ENCODE peak calls at places on chromosomes 11 and 22, in eight cellular contexts. D is PC-9, E is heart left ventricle, Q is colonic mucosa, B is heart right ventricle, L is A549, S is PC-3, M is IMR-90. K is an unnamed sample.

GRCh38 chr22:27996529-27996925 is 77.5 kb upstream of the PITPNB start:
- DNase-seq in D (no peak), E (no peak), Q (no peak), B (no peak), L (no peak), S (no peak), M (no peak), K (no peak)

GRCh38 chr22:17767236-17768065 is 6.8 kb downstream of the BID start:
- DNase-seq in D (no peak), E (no peak), Q (no peak), B (no peak), L (no peak), S (no peak), M (no peak), K (no peak)

GRCh38 chr11:57191308-57191707 is 9.6 kb downstream of the LRRC55 start:
- DNase-seq in D (no peak), E (no peak), Q (no peak), B (no peak), L (no peak), S (no peak), M (no peak), K (no peak)

GRCh38 chr22:38201718-38202436 is at the start of gene MAFF:
- DNase-seq in D (peak), E (peak), Q (peak), B (peak), L (peak), S (peak), M (peak), K (peak)

GRCh38 chr11:1262172-1263006 is 39.5 kb downstream of the MUC5B start:
- DNase-seq in D (peak), E (peak), Q (peak), B (peak), L (peak), S (peak), M (peak), K (peak)

GRCh38 chr22:43957871-43958270 is 2.6 kb downstream of the SAMM50 start:
- DNase-seq in D (no peak), E (no peak), Q (no peak), B (peak), L (no peak), S (peak), M (peak), K (no peak)

GRCh38 chr22:41407433-41407832 is 25.7 kb downstream of the TEF start:
- DNase-seq in D (no peak), E (no peak), Q (no peak), B (no peak), L (no peak), S (no peak), M (no peak), K (no peak)

GRCh38 chr11:34525887-34526657 is 12.5 kb upstream of the ELF5 start:
- DNase-seq in D (no peak), E (no peak), Q (no peak), B (no peak), L (no peak), S (no peak), M (no peak), K (no peak)

GRCh38 chr11:9629064-9629463 is 34.8 kb upstream of the SWAP70 start:
- DNase-seq in D (no peak), E (no peak), Q (no peak), B (no peak), L (no peak), S (no peak), M (no peak), K (no peak)

GRCh38 chr11:128422576-128423370 is 164.6 kb downstream of the ETS1 start:
- DNase-seq in D (no peak), E (peak), Q (no peak), B (peak), L (no peak), S (no peak), M (no peak), K (no peak)

GRCh38 chr11:113446112-113446511 is 29.1 kb downstream of the DRD2 start:
- DNase-seq in D (no peak), E (no peak), Q (no peak), B (no peak), L (no peak), S (peak), M (no peak), K (no peak)

GRCh38 chr22:39384750-39385480 is 14.7 kb upstream of the TAB1 start:
- DNase-seq in D (peak), E (no peak), Q (no peak), B (no peak), L (peak), S (peak), M (peak), K (no peak)

GRCh38 chr22:39534591-39535301 is 2.2 kb upstream of the RPS19BP1 start:
- DNase-seq in D (peak), E (peak), Q (peak), B (peak), L (peak), S (peak), M (peak), K (peak)

GRCh38 chr11:125062931-125063428 is at the start of gene SLC37A2:
- DNase-seq in D (peak), E (peak), Q (peak), B (peak), L (peak), S (peak), M (peak), K (peak)

GRCh38 chr11:84372366-84372765 is 1086.2 kb upstream of the CCDC90B start:
- DNase-seq in D (no peak), E (no peak), Q (no peak), B (no peak), L (no peak), S (no peak), M (no peak), K (no peak)

GRCh38 chr11:102470257-102470656 is 17.7 kb upstream of the TMEM123 start:
- DNase-seq in D (no peak), E (no peak), Q (no peak), B (no peak), L (no peak), S (no peak), M (no peak), K (no peak)

GRCh38 chr11:112977620-112978212 is 16.5 kb downstream of the NCAM1 start:
- DNase-seq in D (no peak), E (no peak), Q (no peak), B (no peak), L (no peak), S (no peak), M (peak), K (peak)

GRCh38 chr22:43151251-43152000 is at the start of gene TSPO:
- DNase-seq in D (peak), E (peak), Q (peak), B (peak), L (peak), S (peak), M (peak), K (peak)

GRCh38 chr11:108193725-108194124 is 28.7 kb downstream of the NPAT start:
- DNase-seq in D (no peak), E (no peak), Q (no peak), B (no peak), L (no peak), S (no peak), M (no peak), K (no peak)

GRCh38 chr11:27216268-27217149 is 146.5 kb downstream of the CCDC34 start:
- DNase-seq in D (no peak), E (peak), Q (peak), B (peak), L (no peak), S (no peak), M (peak), K (no peak)

GRCh38 chr11:34105079-34105956 is at the start of gene NAT10:
- DNase-seq in D (peak), E (peak), Q (peak), B (peak), L (peak), S (peak), M (peak), K (peak)

GRCh38 chr11:66085071-66085470 is 15.0 kb downstream of the PACS1 start:
- DNase-seq in D (no peak), E (no peak), Q (no peak), B (no peak), L (no peak), S (no peak), M (no peak), K (no peak)
- H3K27ac ChIP-seq in D (no peak), E (no peak), Q (no peak), B (no peak), L (no peak), S (no peak), M (no peak), K (no peak)

DNA sequence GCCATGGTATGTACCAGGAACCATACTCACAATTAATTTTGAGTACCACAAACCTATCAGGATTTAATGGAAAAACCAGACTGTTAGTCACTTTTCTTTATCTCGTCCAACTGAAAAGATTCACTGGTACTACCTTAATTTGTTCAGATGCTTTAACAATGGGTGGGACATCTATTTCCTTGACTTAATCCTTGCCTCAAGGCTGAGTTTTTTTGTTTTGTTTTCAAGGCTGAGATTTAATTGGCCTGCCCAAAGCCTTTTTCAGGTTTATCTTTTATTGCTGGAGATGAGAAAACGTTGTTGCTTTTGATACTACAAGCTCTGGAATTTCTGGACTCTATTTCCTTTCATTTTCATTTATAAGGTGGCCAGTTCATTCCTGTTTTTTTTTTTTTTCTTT is 50.4 kb downstream of the NELL1 start:
- DNase-seq in D (no peak), E (no peak), Q (no peak), B (no peak), L (no peak), S (no peak), M (no peak), K (no peak)
- TF ChIP-seq CTCF in D (no peak), E (no peak), Q (no peak), B (no peak), L (no peak), S (no peak), M (no peak), K (no peak)

GRCh38 chr11:8261921-8262551 is 1.6 kb downstream of the LMO1 start:
- DNase-seq in D (no peak), E (no peak), Q (no peak), B (no peak), L (no peak), S (no peak), M (no peak), K (no peak)
- H3K4me3 ChIP-seq in D (no peak), E (no peak), Q (no peak), B (peak), L (peak), S (no peak), M (no peak), K (peak)

DNA sequence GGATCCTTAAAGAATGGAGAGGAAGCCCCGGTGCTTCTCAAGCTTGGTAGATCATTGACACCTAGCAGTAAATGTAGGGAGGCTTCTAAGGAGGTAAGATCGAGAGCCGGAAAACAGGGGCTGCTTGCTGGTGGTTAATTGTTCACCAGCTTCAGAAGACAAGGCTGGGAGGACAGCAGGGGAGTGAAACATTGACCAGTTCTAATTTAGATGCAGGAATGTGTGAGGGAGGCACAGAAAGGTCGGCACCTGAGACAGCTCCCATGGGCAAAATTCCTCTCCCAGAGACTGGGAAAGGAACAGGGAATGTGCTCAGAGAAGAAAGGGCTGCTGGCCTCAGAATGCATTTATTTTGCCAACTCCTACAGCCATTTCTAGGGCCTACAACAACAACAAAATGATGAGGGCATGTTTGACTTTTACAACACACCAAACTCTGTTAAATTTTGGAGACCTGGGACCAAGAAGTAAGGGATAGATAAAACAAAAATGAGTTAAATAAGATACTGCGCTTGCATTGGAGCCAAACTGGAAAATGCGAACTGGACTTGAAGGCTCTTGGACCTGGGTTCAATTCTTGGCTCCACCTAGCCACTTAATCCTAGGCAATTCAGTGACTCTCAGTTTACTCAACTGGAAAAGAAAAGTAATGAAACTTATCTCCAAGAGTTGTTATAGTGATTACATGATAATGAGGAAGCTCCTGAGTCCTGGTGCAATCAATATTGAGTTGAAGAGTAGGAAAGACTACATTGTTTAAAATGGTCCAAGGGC is 31.0 kb downstream of the FZD4 start:
- DNase-seq in D (no peak), E (no peak), Q (no peak), B (no peak), L (no peak), S (no peak), M (no peak), K (no peak)
- H3K27ac ChIP-seq in D (no peak), E (peak), Q (no peak), B (no peak), L (no peak), S (no peak), M (no peak), K (no peak)

GRCh38 chr11:11577246-11577855 is 44.5 kb downstream of the GALNT18 start:
- DNase-seq in D (no peak), E (peak), Q (peak), B (peak), L (no peak), S (peak), M (peak), K (no peak)
- TF ChIP-seq CTCF in D (no peak), E (no peak), Q (no peak), B (no peak), L (no peak), S (no peak), M (no peak), K (no peak)

DNA sequence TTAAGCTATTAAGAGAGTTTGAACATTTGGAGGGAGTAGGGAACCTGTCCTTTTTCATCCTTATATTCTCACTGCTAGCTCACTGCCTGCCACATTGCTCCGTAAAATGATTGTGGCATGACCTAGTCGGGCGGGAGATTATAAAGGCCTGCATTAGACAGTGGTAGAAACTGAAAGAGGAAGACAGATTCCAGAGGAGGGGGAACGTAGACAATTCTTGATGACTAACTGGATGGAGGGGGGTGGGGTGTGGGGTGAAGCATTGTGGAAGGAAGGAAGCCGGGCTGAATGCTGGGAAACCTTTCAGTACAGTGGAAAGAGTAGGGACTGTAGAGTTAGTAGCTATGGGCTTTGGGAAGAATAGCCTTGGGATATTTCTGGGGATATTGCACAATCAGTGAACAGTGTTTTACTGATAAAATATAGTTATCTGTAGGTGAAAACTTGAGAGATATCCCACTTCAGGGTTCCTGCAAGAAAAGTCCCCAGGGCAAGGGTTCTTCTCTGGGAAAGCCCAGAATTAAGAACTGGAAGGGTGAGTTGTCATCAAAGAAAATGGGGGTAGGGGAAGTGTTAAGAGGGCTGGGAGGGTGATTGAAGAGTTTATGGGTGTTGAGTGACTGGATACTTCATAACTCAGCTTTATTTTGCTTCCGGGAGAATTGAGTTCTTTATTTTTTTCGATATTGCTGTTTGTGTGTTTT is 2.1 kb downstream of the MED15 start:
- DNase-seq in D (peak), E (peak), Q (peak), B (peak), L (peak), S (peak), M (peak), K (peak)
- H3K4me3 ChIP-seq in D (peak), E (peak), Q (peak), B (peak), L (peak), S (peak), M (peak), K (peak)

GRCh38 chr22:36009085-36009484 is 19.5 kb downstream of the RBFOX2 start:
- DNase-seq in D (no peak), E (no peak), Q (no peak), B (no peak), L (no peak), S (no peak), M (peak), K (no peak)
- H3K27ac ChIP-seq in D (no peak), E (no peak), Q (no peak), B (no peak), L (no peak), S (no peak), M (peak), K (no peak)

K was measured in dorsolateral prefrontal cortex.